ENCODE peak calls at places on chromosome 2, in ten cellular contexts. U is OCI-LY7, Q is GM12878, E is spleen, L is Calu3, A is progenitor cell of endocrine pancreas, O is upper lobe of right lung, H is sigmoid colon, P is cardiac muscle cell, J is GM13977. Z is an unnamed sample.

GRCh38 chr2:137769406-137769805 is 194.9 kb upstream of the HNMT start:
- DNase-seq in O (no peak), U (no peak), P (no peak), A (no peak), J (no peak), H (no peak), E (no peak), Q (no peak), L (no peak), Z (no peak)

GRCh38 chr2:240391111-240392051 is 44.1 kb upstream of the GPC1 start:
- DNase-seq in J (no peak), P (no peak), Q (no peak), H (peak), L (no peak), E (peak), O (peak), A (no peak), U (no peak), Z (no peak)

GRCh38 chr2:206392118-206392517 is 51.2 kb upstream of the ADAM23 start:
- DNase-seq in Q (no peak), U (peak), O (no peak), J (peak), A (no peak), H (no peak), P (peak), E (no peak), L (peak), Z (peak)

GRCh38 chr2:108614659-108615058 is 80.4 kb downstream of the LIMS1 start:
- DNase-seq in U (no peak), E (no peak), P (no peak), O (no peak), A (no peak), J (no peak), H (no peak), L (no peak), Q (no peak), Z (no peak)

GRCh38 chr2:142796161-142796560 is 81.3 kb upstream of the KYNU start:
- DNase-seq in O (no peak), J (no peak), A (no peak), U (no peak), L (no peak), H (no peak), P (peak), Q (no peak), E (no peak), Z (no peak)

GRCh38 chr2:178271629-178272333 is 77.5 kb downstream of the OSBPL6 start:
- DNase-seq in Q (no peak), L (no peak), U (no peak), H (peak), O (no peak), J (no peak), A (no peak), E (no peak), P (peak), Z (peak)

GRCh38 chr2:148607553-148607952 is 37.0 kb upstream of the EPC2 start:
- DNase-seq in Q (no peak), P (no peak), A (no peak), U (no peak), E (no peak), O (no peak), L (no peak), J (no peak), H (no peak), Z (no peak)

GRCh38 chr2:133755515-133756311 is 187.4 kb upstream of the NCKAP5 start:
- DNase-seq in A (no peak), E (no peak), L (no peak), J (no peak), P (peak), U (no peak), H (peak), O (no peak), Q (no peak), Z (peak)

GRCh38 chr2:39919511-39920317 is 140.7 kb upstream of the THUMPD2 start:
- DNase-seq in E (no peak), A (no peak), L (no peak), H (peak), P (no peak), Q (no peak), U (peak), J (no peak), O (no peak), Z (no peak)

GRCh38 chr2:168814046-168814445 is 11.6 kb downstream of the NOSTRIN start:
- DNase-seq in U (no peak), A (no peak), L (no peak), P (no peak), O (no peak), H (no peak), Q (no peak), E (no peak), J (no peak), Z (no peak)

GRCh38 chr2:163348843-163349395 is 386.9 kb downstream of the FIGN start:
- DNase-seq in O (no peak), J (no peak), Q (no peak), P (peak), U (no peak), E (no peak), L (peak), A (no peak), H (no peak), Z (peak)

GRCh38 chr2:146806295-146807005 is 1038.4 kb upstream of the ACVR2A start:
- DNase-seq in P (peak), O (no peak), E (no peak), U (no peak), Q (no peak), A (no peak), J (no peak), H (no peak), L (no peak), Z (no peak)

GRCh38 chr2:218997730-218998129 is 4.5 kb upstream of the CRYBA2 start:
- DNase-seq in J (no peak), O (no peak), H (no peak), A (no peak), U (no peak), Q (no peak), E (no peak), P (no peak), L (no peak), Z (no peak)

GRCh38 chr2:23658466-23658942 is 268.4 kb downstream of the ATAD2B start:
- DNase-seq in J (peak), A (no peak), O (no peak), U (no peak), Q (no peak), P (peak), L (no peak), H (no peak), E (no peak), Z (no peak)

GRCh38 chr2:2950403-2950952 is 427.1 kb downstream of the EIPR1 start:
- DNase-seq in A (no peak), J (no peak), Q (no peak), L (no peak), E (no peak), O (no peak), P (no peak), H (no peak), U (no peak), Z (no peak)

GRCh38 chr2:197442865-197443264 is 8.0 kb upstream of the SF3B1 start:
- DNase-seq in H (no peak), U (no peak), Q (no peak), O (no peak), J (no peak), E (no peak), A (no peak), P (no peak), L (no peak), Z (no peak)

GRCh38 chr2:22143840-22144239 is 1020.1 kb downstream of the TDRD15 start:
- DNase-seq in O (no peak), U (no peak), P (no peak), Q (no peak), A (no peak), E (no peak), H (no peak), L (no peak), J (no peak), Z (no peak)

GRCh38 chr2:231890896-231891513 is 35.2 kb downstream of the NPPC start:
- DNase-seq in O (peak), E (peak), U (no peak), H (no peak), L (no peak), P (no peak), A (no peak), Q (no peak), J (no peak), Z (no peak)

GRCh38 chr2:110114007-110114591 is 1.5 kb downstream of the MALL start:
- DNase-seq in Q (no peak), P (no peak), U (no peak), E (no peak), H (no peak), A (no peak), J (no peak), L (peak), O (peak), Z (no peak)

GRCh38 chr2:208101716-208102631 is 22.4 kb downstream of the CRYGD start:
- DNase-seq in U (no peak), E (no peak), J (no peak), A (no peak), P (peak), O (no peak), Q (no peak), H (no peak), L (peak), Z (no peak)

GRCh38 chr2:72605836-72606442 is 219.9 kb downstream of the EXOC6B start:
- DNase-seq in J (peak), P (peak), U (peak), O (no peak), H (no peak), A (no peak), E (no peak), Q (no peak), L (no peak), Z (no peak)

GRCh38 chr2:195651041-195651440 is 6.0 kb upstream of the SLC39A10 start:
- DNase-seq in J (no peak), E (no peak), L (no peak), H (no peak), Q (no peak), U (no peak), O (no peak), P (no peak), A (no peak), Z (no peak)

GRCh38 chr2:199975297-199975895 is 20.0 kb downstream of the MAIP1 start:
- DNase-seq in P (peak), U (no peak), A (no peak), H (no peak), Q (no peak), J (no peak), E (no peak), L (no peak), O (no peak), Z (no peak)

GRCh38 chr2:69305712-69306611 is 81.1 kb downstream of the GFPT1 start:
- DNase-seq in Q (no peak), H (no peak), U (no peak), A (no peak), P (peak), L (no peak), J (no peak), O (peak), E (no peak), Z (no peak)

GRCh38 chr2:2577366-2577765 is 246.3 kb upstream of the MYT1L start:
- DNase-seq in Q (no peak), L (no peak), E (peak), O (no peak), H (no peak), P (no peak), A (no peak), U (no peak), J (no peak), Z (no peak)

GRCh38 chr2:24477229-24477628 is 13.8 kb upstream of the NCOA1 start:
- DNase-seq in U (no peak), E (no peak), H (no peak), L (no peak), Q (no peak), P (no peak), A (no peak), O (no peak), J (no peak), Z (no peak)

GRCh38 chr2:28753043-28753683 is 1.5 kb downstream of the PPP1CB start:
- DNase-seq in P (peak), O (peak), L (peak), U (peak), E (peak), Q (no peak), J (peak), H (peak), A (no peak), Z (peak)

GRCh38 chr2:46504685-46505559 is 25.6 kb downstream of the TMEM247 start:
- DNase-seq in P (no peak), Q (no peak), A (no peak), L (no peak), J (no peak), H (no peak), O (no peak), U (no peak), E (no peak), Z (no peak)

GRCh38 chr2:132489150-132489549 is 72.5 kb downstream of the GPR39 start:
- DNase-seq in A (peak), J (no peak), Q (no peak), P (peak), L (no peak), U (no peak), O (no peak), H (no peak), E (no peak), Z (no peak)

GRCh38 chr2:28188436-28188835 is 204.2 kb upstream of the FOSL2 start:
- DNase-seq in J (no peak), E (no peak), L (no peak), Q (no peak), O (no peak), U (no peak), P (no peak), H (no peak), A (no peak), Z (no peak)

GRCh38 chr2:98379311-98380202 is 33.3 kb downstream of the CNGA3 start:
- DNase-seq in U (no peak), P (peak), E (no peak), L (no peak), O (no peak), A (no peak), J (no peak), Q (no peak), H (no peak), Z (no peak)

GRCh38 chr2:215866594-215866993 is 146.8 kb downstream of the MREG start:
- DNase-seq in O (no peak), A (no peak), E (no peak), P (no peak), U (no peak), J (no peak), Q (no peak), H (no peak), L (no peak), Z (no peak)

GRCh38 chr2:94997981-94998920 is 27.3 kb upstream of the MAL start:
- DNase-seq in U (no peak), J (no peak), H (peak), O (peak), A (no peak), E (peak), L (peak), Q (no peak), P (no peak), Z (no peak)

GRCh38 chr2:167411367-167411766 is 523.1 kb downstream of the XIRP2 start:
- DNase-seq in H (no peak), P (peak), L (no peak), E (no peak), U (no peak), O (no peak), J (no peak), Q (no peak), A (no peak), Z (no peak)

GRCh38 chr2:178008636-178009289 is 63.8 kb downstream of the PDE11A start:
- DNase-seq in U (no peak), Q (no peak), E (no peak), L (no peak), O (no peak), H (peak), P (peak), A (no peak), J (no peak), Z (no peak)

DNA sequence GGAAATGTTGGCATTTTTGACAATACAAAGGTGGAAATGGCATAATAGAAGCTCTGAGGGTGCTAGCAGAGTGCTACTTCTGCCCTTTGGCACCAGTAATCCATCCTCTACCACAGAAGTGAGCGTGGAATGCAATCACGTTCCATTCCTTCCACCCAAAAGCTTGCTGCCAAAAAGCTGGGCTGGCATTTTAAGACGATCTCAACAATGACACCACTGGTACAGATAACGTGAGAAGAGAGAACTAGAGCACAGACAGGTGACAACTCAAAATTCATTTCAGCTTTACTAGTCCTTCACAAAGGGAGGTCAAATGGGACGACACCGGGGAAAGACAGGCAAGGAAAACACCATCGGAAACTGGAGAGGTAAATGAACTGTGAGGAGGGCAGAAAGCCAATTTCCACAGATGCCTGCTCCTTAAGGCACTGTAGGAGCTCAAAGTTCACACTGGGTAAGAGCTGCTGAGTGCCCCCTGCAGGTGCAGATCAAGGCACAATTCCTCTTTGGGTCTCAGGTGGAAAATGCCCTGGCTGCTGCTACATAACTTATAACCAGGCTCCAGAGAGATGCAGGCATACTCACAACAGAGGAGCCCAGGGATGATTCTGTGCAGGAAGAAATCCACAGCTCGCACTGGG is 50.7 kb upstream of the RNU4ATAC start:
- DNase-seq in O (no peak), U (peak), J (no peak), H (no peak), P (peak), Q (no peak), L (peak), E (no peak), A (no peak), Z (no peak)
- TF ChIP-seq CTCF in O (no peak), U (peak), J (no peak), H (no peak), P (peak), Q (no peak), L (no peak), E (no peak), A (no peak), Z (peak)

GRCh38 chr2:70888925-70889715 is 46.6 kb upstream of the ATP6V1B1 start:
- DNase-seq in P (peak), J (no peak), U (no peak), L (no peak), O (no peak), A (no peak), H (no peak), Q (no peak), E (no peak), Z (no peak)
- TF ChIP-seq CTCF in P (no peak), J (no peak), U (no peak), L (no peak), O (no peak), A (peak), H (no peak), Q (no peak), E (no peak), Z (no peak)

DNA sequence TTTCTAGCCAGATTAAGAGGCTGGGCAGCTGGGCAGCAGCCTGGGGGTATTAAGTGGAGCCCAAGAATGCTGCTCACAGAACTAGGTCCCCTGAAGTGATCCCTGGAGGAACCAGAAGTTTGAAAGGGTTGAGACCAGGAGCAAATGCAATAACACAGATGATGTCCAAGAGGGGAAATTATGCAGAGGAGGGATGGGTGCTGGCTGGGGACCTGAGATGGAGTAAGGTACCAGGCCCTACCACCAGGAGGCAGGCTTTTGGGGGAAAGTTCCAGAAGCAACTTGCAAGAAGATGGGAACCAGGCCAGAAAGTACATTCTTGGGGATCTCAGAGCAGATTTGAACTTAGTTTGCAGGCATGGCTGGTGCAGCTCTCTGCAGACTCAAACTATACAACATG is 175.1 kb downstream of the NCK2 start:
- DNase-seq in E (no peak), A (no peak), P (peak), U (peak), O (no peak), L (peak), H (no peak), J (no peak), Q (no peak), Z (peak)
- TF ChIP-seq CTCF in E (no peak), A (peak), P (peak), U (peak), O (peak), L (peak), H (no peak), J (peak), Q (no peak), Z (peak)

GRCh38 chr2:233674314-233674713 is 2.6 kb downstream of the UGT1A9 start:
- DNase-seq in Q (no peak), E (no peak), J (no peak), O (no peak), U (peak), P (no peak), A (no peak), L (no peak), H (no peak), Z (no peak)
- TF ChIP-seq CTCF in Q (peak), E (no peak), J (peak), O (no peak), U (peak), P (no peak), A (no peak), L (no peak), H (no peak), Z (no peak)

GRCh38 chr2:19746137-19746585 is 155.6 kb downstream of the TTC32 start:
- DNase-seq in E (no peak), Q (no peak), J (no peak), P (no peak), H (no peak), A (no peak), O (no peak), L (no peak), U (no peak), Z (no peak)

GRCh38 chr2:19746611-19747309 is 155.0 kb downstream of the TTC32 start:
- DNase-seq in E (no peak), Q (no peak), P (peak), L (peak), J (peak), H (no peak), O (no peak), U (peak), A (peak), Z (no peak)

GRCh38 chr2:19743641-19744040 is 158.1 kb downstream of the TTC32 start:
- DNase-seq in P (no peak), O (no peak), A (no peak), L (no peak), H (no peak), U (no peak), J (no peak), Q (no peak), E (no peak), Z (no peak)

GRCh38 chr2:19744456-19744855 is 157.3 kb downstream of the TTC32 start:
- DNase-seq in U (no peak), L (no peak), O (no peak), A (no peak), E (no peak), H (no peak), J (no peak), Q (no peak), P (no peak), Z (no peak)

DNA sequence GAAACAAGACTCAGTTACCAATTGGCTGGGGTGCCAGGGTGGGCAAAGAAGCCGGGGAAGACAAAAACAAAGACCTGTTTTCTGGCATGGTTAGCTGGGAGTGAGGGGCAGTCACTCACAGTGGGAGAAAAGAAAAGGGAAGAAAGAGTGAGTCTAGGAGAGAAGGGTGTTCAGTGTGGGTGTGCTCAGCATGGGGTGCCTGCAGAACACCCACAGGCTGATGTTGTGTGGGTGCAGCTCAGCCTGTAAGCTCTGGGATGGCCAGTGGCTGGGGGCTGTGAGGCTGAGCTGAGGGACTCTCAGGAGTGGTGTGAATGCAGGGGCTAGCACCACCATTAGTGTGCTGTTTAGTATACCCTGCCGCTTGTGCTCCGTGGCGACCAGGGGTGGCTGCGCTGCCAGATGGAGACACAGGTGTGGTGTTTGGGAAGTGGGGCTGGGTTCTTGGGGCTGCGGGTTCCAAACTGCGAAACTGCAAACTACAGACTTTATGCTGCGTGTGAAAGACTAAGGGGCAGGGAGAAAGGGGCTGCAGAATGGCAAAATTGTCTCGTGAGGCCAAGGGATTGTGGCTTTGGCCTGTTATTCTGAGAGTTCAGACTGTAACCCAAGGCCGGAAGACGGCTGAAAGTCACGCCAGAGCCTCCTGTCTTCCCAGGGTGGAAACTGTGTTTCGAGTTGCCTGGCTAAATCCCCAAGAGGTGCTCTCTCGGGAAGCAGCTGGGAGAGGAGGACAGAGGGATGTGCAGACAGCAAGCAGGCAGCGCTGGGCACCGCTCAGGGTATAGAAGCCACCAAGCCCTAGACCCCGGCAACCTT is 156.3 kb downstream of the TTC32 start:
- DNase-seq in U (no peak), L (no peak), J (no peak), E (no peak), O (no peak), A (no peak), H (no peak), Q (no peak), P (no peak), Z (no peak)
- TF ChIP-seq CTCF in U (no peak), L (no peak), J (no peak), E (no peak), O (no peak), A (no peak), H (no peak), Q (no peak), P (no peak), Z (no peak)

GRCh38 chr2:141399270-141399669 is 731.5 kb downstream of the LRP1B start:
- DNase-seq in Q (no peak), E (no peak), J (no peak), O (no peak), P (peak), A (no peak), H (no peak), L (peak), U (peak), Z (no peak)
- TF ChIP-seq CTCF in Q (peak), E (no peak), J (peak), O (no peak), P (peak), A (peak), H (no peak), L (no peak), U (peak), Z (peak)